ENCODE peak calls at places on chromosomes 6 and 20, in seven cellular contexts. E, A, M, Q, O, P and V are unnamed samples.

GRCh38 chr6:33716890-33717632 is 5.6 kb upstream of the UQCC2 start:
- DNase-seq in E (no peak), M (peak), Q (no peak), P (peak), O (no peak), A (no peak), V (no peak)

GRCh38 chr6:128425855-128426254 is 94.5 kb downstream of the PTPRK start:
- DNase-seq in E (no peak), M (no peak), O (no peak), Q (no peak), A (no peak), P (no peak), V (no peak)

GRCh38 chr6:114558153-114558552 is 215.3 kb upstream of the HS3ST5 start:
- DNase-seq in Q (peak), A (no peak), P (no peak), E (no peak), M (no peak), O (no peak), V (no peak)

GRCh38 chr20:50607850-50608749 is 83.2 kb downstream of the RIPOR3 start:
- DNase-seq in A (no peak), Q (no peak), E (no peak), M (no peak), O (no peak), P (no peak), V (no peak)

GRCh38 chr6:37532122-37532521 is 32.4 kb upstream of the CCDC167 start:
- DNase-seq in O (no peak), Q (no peak), M (no peak), E (no peak), A (no peak), P (no peak), V (no peak)

GRCh38 chr6:80477591-80478370 is 371.3 kb downstream of the BCKDHB start:
- DNase-seq in P (no peak), Q (no peak), A (no peak), M (no peak), E (no peak), O (no peak), V (no peak)

GRCh38 chr6:2581611-2582010 is 169.1 kb downstream of the MYLK4 start:
- DNase-seq in E (no peak), Q (no peak), O (no peak), A (no peak), M (no peak), P (no peak), V (no peak)

GRCh38 chr20:50460608-50461268 is 49.4 kb upstream of the PTPN1 start:
- DNase-seq in A (no peak), P (peak), M (peak), Q (peak), E (peak), O (peak), V (peak)

GRCh38 chr6:141866731-141867502 is 265.8 kb upstream of the GJE1 start:
- DNase-seq in O (no peak), A (no peak), E (no peak), M (no peak), P (peak), Q (no peak), V (no peak)

GRCh38 chr6:1043458-1043836 is 268.5 kb upstream of the FOXQ1 start:
- DNase-seq in Q (no peak), E (no peak), A (no peak), P (no peak), O (no peak), M (no peak), V (no peak)

GRCh38 chr20:52049001-52049731 is 142.4 kb downstream of the ZFP64 start:
- DNase-seq in P (no peak), M (no peak), E (peak), Q (no peak), O (no peak), A (no peak), V (no peak)

GRCh38 chr6:111487656-111488055 is 4.6 kb upstream of the REV3L start:
- DNase-seq in O (no peak), P (no peak), E (no peak), A (peak), Q (no peak), M (no peak), V (no peak)

GRCh38 chr20:10487354-10488115 is 52.4 kb downstream of the SLX4IP start:
- DNase-seq in M (no peak), P (no peak), Q (no peak), O (no peak), E (no peak), A (no peak), V (no peak)

GRCh38 chr6:100176951-100177710 is 183.1 kb upstream of the MCHR2 start:
- DNase-seq in M (no peak), O (no peak), E (no peak), P (no peak), A (no peak), Q (no peak), V (no peak)

GRCh38 chr20:51446656-51447055 is 95.9 kb downstream of the NFATC2 start:
- DNase-seq in A (no peak), M (peak), E (no peak), Q (peak), P (peak), O (peak), V (no peak)

GRCh38 chr6:23349521-23350147 is 776.4 kb upstream of the NRSN1 start:
- DNase-seq in Q (peak), O (no peak), P (no peak), A (no peak), E (no peak), M (peak), V (no peak)

GRCh38 chr6:145758086-145758485 is 22.8 kb upstream of the EPM2A start:
- DNase-seq in O (no peak), A (no peak), M (no peak), Q (no peak), P (no peak), E (no peak), V (no peak)
- TF ChIP-seq JUND in O (no peak), A (no peak), M (no peak), Q (no peak), P (no peak), E (no peak), V (no peak)

GRCh38 chr6:28603920-28604319 is 78.2 kb downstream of the GPX5 start:
- DNase-seq in A (no peak), M (no peak), O (no peak), Q (no peak), P (no peak), E (no peak), V (no peak)

GRCh38 chr6:28597924-28598323 is 72.2 kb downstream of the GPX5 start:
- DNase-seq in O (no peak), P (peak), E (no peak), Q (peak), A (no peak), M (peak), V (no peak)

GRCh38 chr6:28598757-28599686 is 73.3 kb downstream of the GPX5 start:
- DNase-seq in O (no peak), A (no peak), E (no peak), P (no peak), Q (no peak), M (no peak), V (no peak)

GRCh38 chr6:28597217-28597835 is 71.6 kb downstream of the GPX5 start:
- DNase-seq in M (peak), Q (peak), O (no peak), E (peak), A (no peak), P (peak), V (peak)

DNA sequence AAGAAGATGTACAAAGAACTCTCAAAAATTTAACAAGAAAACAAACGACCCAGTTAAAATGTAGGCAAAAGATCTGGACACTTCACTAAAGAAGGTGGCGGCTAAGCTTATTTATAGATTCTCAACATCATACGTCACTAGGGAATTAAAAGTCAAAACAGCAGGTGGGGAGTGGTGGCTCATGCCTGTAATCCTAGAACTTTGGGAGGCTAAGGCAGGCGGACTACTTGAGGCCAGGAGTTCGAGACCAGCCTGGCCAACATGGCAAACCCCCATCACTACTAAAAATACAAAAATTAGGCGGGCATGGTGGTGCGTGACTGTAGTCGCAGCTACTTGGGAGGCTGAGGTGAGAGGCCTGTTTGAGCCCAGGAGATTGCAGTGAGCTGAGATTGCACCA is 74.5 kb downstream of the GPX5 start:
- DNase-seq in Q (no peak), O (no peak), E (no peak), A (no peak), M (peak), P (no peak), V (no peak)
- TF ChIP-seq JUND in Q (no peak), O (no peak), E (no peak), A (no peak), M (no peak), P (no peak), V (no peak)

GRCh38 chr6:147441751-147442150 is 66.7 kb upstream of the SAMD5 start:
- DNase-seq in A (no peak), O (no peak), Q (no peak), P (no peak), M (no peak), E (no peak), V (no peak)
- TF ChIP-seq JUND in A (no peak), O (no peak), Q (no peak), P (no peak), M (no peak), E (no peak), V (no peak)

GRCh38 chr20:43809206-43809819 is 82.5 kb upstream of the GTSF1L start:
- DNase-seq in E (no peak), A (no peak), Q (no peak), P (no peak), O (no peak), M (no peak), V (no peak)
- TF ChIP-seq JUND in E (no peak), A (no peak), Q (no peak), P (no peak), O (no peak), M (no peak), V (no peak)

DNA sequence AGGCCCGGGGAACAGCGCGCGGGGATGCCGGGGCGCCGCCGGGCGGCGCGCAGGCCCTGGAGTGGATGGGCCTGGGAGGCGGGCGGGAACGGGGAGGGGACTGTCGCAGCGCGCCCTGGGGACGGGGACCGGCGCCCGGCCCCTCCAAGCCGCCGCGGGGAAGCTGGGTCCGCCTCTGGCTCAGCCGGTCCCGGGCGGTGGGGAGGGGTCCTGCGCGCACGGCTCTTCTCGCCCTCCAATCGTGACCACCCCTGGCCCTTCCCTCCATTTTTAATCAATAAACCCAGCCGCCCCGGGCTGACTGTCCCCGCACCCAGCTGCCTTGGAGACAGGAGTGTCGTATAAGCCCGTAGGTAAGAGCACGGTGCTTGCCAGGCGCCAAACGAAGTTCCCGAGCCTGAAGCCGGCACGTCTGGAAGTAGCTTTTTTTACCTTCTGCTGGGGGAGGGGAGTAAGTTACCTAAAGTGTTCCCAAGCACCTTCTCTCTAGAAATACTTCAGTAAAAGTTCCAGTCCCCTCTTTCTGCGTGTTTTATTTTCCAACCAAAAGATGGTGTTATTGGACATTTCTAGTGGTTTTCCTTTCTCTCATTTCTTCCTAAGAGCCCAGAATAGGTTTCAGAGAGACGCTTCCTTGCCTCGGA is 780 bp upstream of the TAF4 start:
- DNase-seq in O (peak), Q (peak), M (no peak), P (peak), E (peak), A (no peak), V (peak)
- TF ChIP-seq JUND in O (no peak), Q (no peak), M (no peak), P (no peak), E (no peak), A (no peak), V (no peak)

GRCh38 chr6:31676322-31676903 is 4.5 kb downstream of the LY6G5C start:
- DNase-seq in O (no peak), P (no peak), M (no peak), Q (no peak), A (no peak), E (no peak), V (no peak)

GRCh38 chr6:31680841-31681671 is at the start of gene LY6G5C:
- DNase-seq in E (peak), O (peak), M (peak), P (peak), A (no peak), Q (peak), V (peak)

GRCh38 chr6:31676904-31677303 is 4.0 kb downstream of the LY6G5C start:
- DNase-seq in A (no peak), O (peak), P (no peak), Q (no peak), E (no peak), M (no peak), V (no peak)

GRCh38 chr6:31677955-31678354 is 2.9 kb downstream of the LY6G5C start:
- DNase-seq in M (no peak), O (no peak), E (no peak), P (no peak), Q (no peak), A (no peak), V (no peak)

DNA sequence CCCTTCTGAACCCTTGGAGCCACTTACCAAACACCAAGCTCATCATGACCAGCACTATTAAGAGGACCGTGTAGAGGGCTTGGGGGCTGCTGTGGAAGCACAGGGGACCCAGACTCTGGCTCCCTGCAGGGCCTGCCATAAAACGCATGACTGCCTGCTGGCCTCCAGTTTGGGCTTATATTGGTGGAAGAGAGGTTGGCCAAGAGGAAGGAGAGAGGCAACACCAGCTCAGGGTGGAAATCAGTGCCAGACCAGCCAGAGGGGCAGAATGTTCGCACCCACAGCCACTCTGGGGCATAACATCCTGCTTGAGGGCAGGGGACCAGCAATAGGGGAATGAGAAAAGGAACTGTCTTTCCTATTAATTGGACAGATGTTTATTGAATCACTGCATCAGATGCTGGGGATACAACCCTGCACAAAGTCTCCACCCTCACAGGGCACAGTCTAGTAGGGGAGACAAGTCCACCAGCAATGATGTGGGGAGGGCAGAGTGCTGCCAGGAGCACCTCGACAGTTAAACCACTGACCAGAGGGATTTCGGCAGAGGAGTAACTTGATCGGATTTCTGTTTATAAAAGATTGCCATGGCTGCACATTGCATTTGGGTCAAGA is 534 bp downstream of the LY6G5C start:
- DNase-seq in E (no peak), P (no peak), Q (no peak), A (no peak), O (no peak), M (no peak), V (no peak)
- TF ChIP-seq JUND in E (no peak), P (no peak), Q (no peak), A (no peak), O (no peak), M (no peak), V (no peak)

DNA sequence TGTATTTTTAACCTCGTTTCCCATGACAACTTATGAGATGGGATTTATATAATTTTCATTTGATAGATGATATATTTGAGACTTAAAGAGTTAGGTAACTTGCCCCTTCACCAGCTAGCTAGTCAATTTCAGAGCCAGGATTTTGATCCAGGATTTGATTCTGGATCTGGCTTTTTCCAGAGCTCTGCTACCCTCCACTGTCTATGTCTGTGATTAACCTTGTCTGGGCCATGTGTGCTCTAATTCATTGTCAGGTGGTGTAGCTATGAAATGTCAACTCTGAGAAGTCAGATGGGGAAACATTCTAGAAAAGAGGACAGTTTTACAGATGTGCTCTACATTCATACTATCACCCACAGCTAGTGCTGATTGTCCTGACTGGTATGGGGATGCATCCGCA is 42.5 kb upstream of the MLIP start:
- DNase-seq in P (no peak), E (no peak), Q (no peak), M (no peak), A (no peak), O (no peak), V (peak)
- TF ChIP-seq JUND in P (no peak), E (no peak), Q (no peak), M (no peak), A (no peak), O (no peak), V (no peak)

DNA sequence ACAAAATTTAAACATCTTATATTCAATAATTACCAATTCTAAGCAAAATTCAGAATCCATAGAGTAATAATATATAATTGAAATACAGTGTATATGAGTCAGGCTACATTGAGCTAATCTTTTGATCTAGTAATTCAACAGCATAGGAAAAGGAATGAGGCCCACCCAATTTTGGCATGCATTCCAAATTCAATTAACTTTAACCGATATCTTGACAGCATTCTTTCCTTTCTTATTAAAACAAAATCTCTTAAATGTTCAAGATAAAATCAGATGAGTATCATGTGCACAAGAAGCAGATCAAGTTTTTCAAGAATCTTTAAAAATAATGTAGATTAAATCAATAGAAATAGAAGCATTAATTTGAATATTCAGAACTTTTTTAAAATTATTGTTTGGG is 132.9 kb upstream of the QKI start:
- DNase-seq in O (no peak), M (no peak), P (no peak), E (no peak), Q (no peak), A (no peak), V (no peak)
- TF ChIP-seq JUND in O (no peak), M (no peak), P (no peak), E (no peak), Q (no peak), A (no peak), V (no peak)

GRCh38 chr20:18496042-18496441 is 983 bp downstream of the RBBP9 start:
- DNase-seq in M (no peak), P (no peak), E (no peak), A (no peak), Q (peak), O (no peak), V (peak)
- TF ChIP-seq JUND in M (no peak), P (no peak), E (no peak), A (no peak), Q (no peak), O (no peak), V (no peak)

GRCh38 chr6:138593100-138593877 is 94.0 kb upstream of the NHSL1 start:
- DNase-seq in Q (no peak), O (no peak), P (peak), A (peak), M (peak), E (no peak), V (no peak)
- TF ChIP-seq JUND in Q (peak), O (no peak), P (no peak), A (peak), M (peak), E (no peak), V (no peak)